ENCODE peak calls at places on chromosomes 13 and 19, in four cellular contexts. V is right lobe of liver; Y is left ventricle myocardium inferior; C is CD8-positive, alpha-beta T cell. F is an unnamed sample.

GRCh38 chr19:47445937-47446402 is 25.7 kb downstream of the SLC8A2 start:
- DNase-seq in V (no peak), Y (no peak), C (peak; percentile 79), F (no peak)

GRCh38 chr19:5621945-5622464 is 571 bp downstream of the SAFB2 start:
- DNase-seq in V (peak; percentile 48), Y (no peak), C (peak; percentile 33), F (no peak)

GRCh38 chr13:32902898-32903297 is 113.3 kb upstream of the KL start:
- DNase-seq in V (peak; percentile 48), Y (peak; percentile 85), C (no peak), F (no peak)

GRCh38 chr13:35354882-35355281 is 121.6 kb downstream of the MAB21L1 start:
- DNase-seq in V (no peak), Y (no peak), C (no peak), F (no peak)

GRCh38 chr19:46622118-46622446 is 2.8 kb downstream of the PTGIR start:
- DNase-seq in V (no peak), Y (no peak), C (no peak), F (no peak)

GRCh38 chr13:74586839-74587238 is 452.6 kb upstream of the KLF12 start:
- DNase-seq in V (no peak), Y (no peak), C (no peak), F (no peak)

GRCh38 chr13:26327905-26328304 is 74.0 kb downstream of the CDK8 start:
- DNase-seq in V (no peak), Y (no peak), C (no peak), F (no peak)

GRCh38 chr19:39046037-39046821 is 13.9 kb upstream of the FBXO27 start:
- DNase-seq in V (no peak), Y (no peak), C (no peak), F (no peak)

GRCh38 chr19:58060231-58060630 is 1.1 kb downstream of the ZNF135 start:
- DNase-seq in V (no peak), Y (no peak), C (no peak), F (no peak)

GRCh38 chr19:30439271-30439750 is 67.1 kb downstream of the ZNF536 start:
- DNase-seq in V (no peak), Y (no peak), C (no peak), F (no peak)

GRCh38 chr13:110281736-110282135 is 25.2 kb downstream of the COL4A1 start:
- DNase-seq in V (no peak), Y (no peak), C (no peak), F (no peak)

GRCh38 chr19:34363094-34363493 is 1.9 kb upstream of the GPI start:
- DNase-seq in V (no peak), Y (no peak), C (no peak), F (no peak)

GRCh38 chr19:10420444-10421239 is at the start of gene PDE4A:
- DNase-seq in V (no peak), Y (no peak), C (no peak), F (no peak)
- TF ChIP-seq CTCF in V (no peak), Y (peak; percentile 16), C (peak; percentile 70), F (peak; percentile 9)

GRCh38 chr13:114264886-114265611 is 16.4 kb upstream of the UPF3A start:
- DNase-seq in V (no peak), Y (no peak), C (no peak), F (no peak)

GRCh38 chr13:114266241-114266640 is 15.2 kb upstream of the UPF3A start:
- DNase-seq in V (no peak), Y (no peak), C (no peak), F (no peak)

GRCh38 chr13:114272977-114273376 is 8.4 kb upstream of the UPF3A start:
- DNase-seq in V (no peak), Y (no peak), C (no peak), F (no peak)

GRCh38 chr13:114268344-114269280 is 12.8 kb upstream of the UPF3A start:
- DNase-seq in V (no peak), Y (no peak), C (no peak), F (no peak)

DNA sequence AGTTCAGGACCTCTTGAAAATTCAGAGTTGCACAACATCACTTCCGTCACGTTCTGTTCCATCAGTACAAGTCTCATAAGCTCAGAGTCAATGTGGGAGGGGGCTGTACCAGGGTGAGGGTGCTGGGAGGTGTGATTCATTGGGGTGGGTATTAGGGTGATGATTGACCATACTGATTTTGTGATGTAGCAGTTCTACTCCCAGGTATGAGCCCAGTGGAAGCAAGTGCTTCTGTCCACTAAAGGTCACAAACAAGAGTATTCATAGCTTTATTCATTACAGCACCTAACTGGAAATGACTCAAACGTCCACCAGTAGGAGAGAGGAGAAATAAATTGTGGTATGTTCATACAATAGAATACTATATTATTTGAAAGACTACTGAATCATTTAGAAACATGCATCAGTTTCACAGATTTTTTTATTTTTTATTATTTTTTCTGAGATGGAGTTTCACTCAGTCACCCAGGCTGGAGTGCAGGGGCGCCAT is 12.1 kb upstream of the UPF3A start:
- DNase-seq in V (no peak), Y (no peak), C (no peak), F (no peak)
- H3K4me1 ChIP-seq in V (no peaks in the 10 kb centered on the region), Y (no peaks in the 10 kb centered on the region), C (peaks cover 15% of the 10 kb centered on the region), F (no peaks in the 10 kb centered on the region)

DNA sequence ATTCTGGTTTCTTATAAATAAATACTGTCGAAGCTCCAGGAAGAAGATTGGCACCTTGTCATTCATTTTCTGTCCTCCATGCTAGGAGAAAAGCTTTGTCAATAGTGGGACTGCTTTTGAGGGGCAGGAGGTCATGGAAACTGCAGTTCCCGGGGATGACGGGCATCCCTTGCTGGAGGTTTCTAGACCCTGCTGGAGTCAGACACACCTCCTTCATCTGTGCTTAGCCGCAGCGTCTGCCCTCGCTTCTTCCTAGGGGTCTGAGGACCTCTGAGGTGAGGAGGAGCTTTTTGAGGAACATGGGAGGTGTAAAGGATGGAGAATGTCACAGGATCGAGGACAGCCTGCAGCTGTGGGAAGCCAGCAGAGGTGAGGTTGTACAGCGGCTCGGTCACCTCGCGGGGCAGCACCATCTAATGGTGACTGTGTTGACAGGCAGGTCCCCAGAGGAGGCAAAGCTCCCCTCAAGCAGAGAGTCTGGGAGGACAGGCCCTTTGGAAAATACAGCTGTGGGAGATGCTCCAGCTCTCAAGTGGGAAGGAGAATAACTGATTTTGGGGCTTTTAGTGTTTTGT is 172.7 kb upstream of the RNF113B start:
- DNase-seq in V (peak; percentile 54), Y (no peak), C (no peak), F (no peak)
- TF ChIP-seq CTCF in V (peak; percentile 52), Y (peak; percentile 55), C (no peak), F (no peak)

GRCh38 chr19:40808497-40808896 is 9.5 kb downstream of the EGLN2 start:
- DNase-seq in V (no peak), Y (no peak), C (no peak), F (no peak)

GRCh38 chr19:40808021-40808325 is 9.0 kb downstream of the EGLN2 start:
- DNase-seq in V (no peak), Y (no peak), C (no peak), F (no peak)

GRCh38 chr19:40806385-40807146 is 7.6 kb downstream of the EGLN2 start:
- DNase-seq in V (peak; percentile 70), Y (peak; percentile 77), C (peak; percentile 81), F (peak; percentile 96)

GRCh38 chr19:40805258-40805868 is 6.4 kb downstream of the EGLN2 start:
- DNase-seq in V (peak; percentile 73), Y (no peak), C (peak; percentile 61), F (no peak)

GRCh38 chr19:40807147-40808020 is 8.4 kb downstream of the EGLN2 start:
- DNase-seq in V (no peak), Y (no peak), C (peak; percentile 22), F (no peak)
- H3K4me1 ChIP-seq in V (peaks cover 36% of the 10 kb centered on the region), Y (peaks cover 96% of the 10 kb centered on the region), C (peaks cover 86% of the 10 kb centered on the region), F (peaks cover 93% of the 10 kb centered on the region)

GRCh38 chr13:60165391-60166099 is 1.8 kb upstream of the DIAPH3 start:
- DNase-seq in V (no peak), Y (no peak), C (no peak), F (no peak)

GRCh38 chr13:60174113-60174512 is 10.4 kb upstream of the DIAPH3 start:
- DNase-seq in V (no peak), Y (no peak), C (no peak), F (no peak)

GRCh38 chr13:60170414-60170813 is 6.7 kb upstream of the DIAPH3 start:
- DNase-seq in V (no peak), Y (no peak), C (no peak), F (no peak)

GRCh38 chr13:60167121-60167520 is 3.4 kb upstream of the DIAPH3 start:
- DNase-seq in V (no peak), Y (no peak), C (no peak), F (no peak)

DNA sequence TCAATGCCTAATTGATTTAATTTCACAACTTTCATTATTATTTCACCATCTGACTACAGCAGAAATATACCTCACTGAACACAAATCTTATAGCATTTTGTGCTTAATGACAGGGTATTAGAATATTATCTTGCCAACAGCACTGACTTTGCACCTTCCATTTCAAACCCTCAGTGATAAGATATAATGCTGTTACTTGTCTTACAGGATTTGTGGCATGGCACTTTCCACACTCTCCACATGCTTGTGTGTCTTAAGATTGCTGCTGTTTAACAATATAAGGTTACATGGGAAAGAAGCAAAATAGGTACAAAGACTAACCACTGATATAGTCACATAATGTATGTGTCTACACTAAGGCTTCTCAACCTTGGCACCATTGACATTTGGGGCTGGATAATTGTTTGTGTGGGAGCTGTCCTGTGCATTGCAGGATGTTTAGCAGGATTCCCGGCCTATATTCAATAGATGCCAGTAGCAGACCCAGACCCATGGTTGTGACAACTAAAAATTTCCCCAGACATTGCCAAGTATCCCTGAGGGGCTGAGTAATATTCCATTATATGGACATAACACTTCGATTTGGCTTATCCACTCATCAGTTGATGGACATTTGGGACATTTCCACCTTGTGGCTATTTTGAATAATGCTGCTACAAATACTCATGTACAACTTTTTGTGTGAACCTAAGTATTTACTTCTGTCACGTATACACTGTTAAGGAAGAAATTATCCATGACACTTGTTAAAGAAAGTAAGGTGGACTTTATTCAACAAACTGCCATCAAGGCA is 5.7 kb upstream of the DIAPH3 start:
- DNase-seq in V (no peak), Y (no peak), C (no peak), F (no peak)
- TF ChIP-seq CTCF in V (no peak), Y (no peak), C (no peak), F (no peak)

GRCh38 chr19:15461694-15462093 is 2.6 kb downstream of the RASAL3 start:
- DNase-seq in V (no peak), Y (no peak), C (no peak), F (no peak)
- H3K4me1 ChIP-seq in V (peaks cover 7% of the 10 kb centered on the region), Y (peaks cover 13% of the 10 kb centered on the region), C (peaks cover 53% of the 10 kb centered on the region), F (peaks cover 19% of the 10 kb centered on the region)

GRCh38 chr13:43304945-43305344 is 281.6 kb downstream of the DNAJC15 start:
- DNase-seq in V (no peak), Y (no peak), C (no peak), F (no peak)
- TF ChIP-seq CTCF in V (no peak), Y (no peak), C (no peak), F (no peak)

GRCh38 chr13:44311011-44311481 is 62.6 kb upstream of the SERP2 start:
- DNase-seq in V (no peak), Y (no peak), C (no peak), F (no peak)
- H3K4me1 ChIP-seq in V (peaks cover 5% of the 10 kb centered on the region), Y (peaks cover 38% of the 10 kb centered on the region), C (peaks cover 9% of the 10 kb centered on the region), F (peaks cover 36% of the 10 kb centered on the region)

GRCh38 chr13:50740052-50740741 is 103.3 kb downstream of the DLEU7 start:
- DNase-seq in V (no peak), Y (no peak), C (no peak), F (no peak)

GRCh38 chr13:50744261-50744660 is 99.2 kb downstream of the DLEU7 start:
- DNase-seq in V (no peak), Y (no peak), C (no peak), F (no peak)

GRCh38 chr13:50742353-50742752 is 101.1 kb downstream of the DLEU7 start:
- DNase-seq in V (no peak), Y (no peak), C (no peak), F (no peak)

GRCh38 chr13:50747939-50748338 is 95.6 kb downstream of the DLEU7 start:
- DNase-seq in V (no peak), Y (no peak), C (no peak), F (no peak)

GRCh38 chr13:50745542-50745941 is 98.0 kb downstream of the DLEU7 start:
- DNase-seq in V (no peak), Y (no peak), C (no peak), F (no peak)
- TF ChIP-seq CTCF in V (no peak), Y (no peak), C (no peak), F (no peak)